ENCODE peak calls at places on chromosomes 12 and 14, in six cellular contexts. Z is endodermal cell; F is A549; C is stomach; N is colonic mucosa; V is CD8-positive, alpha-beta T cell. O is an unnamed sample. For H3K4me1, the result is how much of the 10 kb centered on the place peaks cover.

GRCh38 chr14:95870772-95871171 is 5.9 kb upstream of the TUNAR start:
- DNase-seq in V (no peak), Z (no peak), N (no peak), F (no peak), C (no peak), O (no peak)

GRCh38 chr14:53390008-53390407 is 236.9 kb upstream of the DDHD1 start:
- DNase-seq in V (no peak), N (no peak), F (no peak), Z (no peak), C (no peak), O (no peak)

GRCh38 chr12:18932715-18933114 is 194.8 kb downstream of the CAPZA3 start:
- DNase-seq in F (no peak), V (no peak), C (no peak), N (no peak), Z (no peak), O (no peak)

GRCh38 chr14:36319899-36320209 is 583 bp downstream of the MBIP start:
- DNase-seq in F (no peak), N (no peak), V (no peak), Z (no peak), C (no peak), O (no peak)

GRCh38 chr14:75879031-75879430 is 102.8 kb downstream of the TGFB3 start:
- DNase-seq in F (no peak), V (no peak), C (no peak), N (no peak), Z (no peak), O (no peak)

GRCh38 chr12:101375573-101375972 is 32.0 kb downstream of the ARL1 start:
- DNase-seq in N (no peak), F (no peak), C (no peak), V (no peak), Z (no peak), O (no peak)

GRCh38 chr14:23025181-23025788 is 9.4 kb downstream of the PSMB5 start:
- DNase-seq in C (no peak), F (no peak), V (no peak), N (no peak), Z (no peak), O (no peak)

GRCh38 chr12:13373131-13373530 is 176.6 kb downstream of the EMP1 start:
- DNase-seq in Z (no peak), N (no peak), F (no peak), C (no peak), V (no peak), O (no peak)

GRCh38 chr12:6263931-6264330 is 46.6 kb upstream of the PLEKHG6 start:
- DNase-seq in V (no peak), Z (peak), N (no peak), F (no peak), C (no peak), O (no peak)

GRCh38 chr12:8890313-8891084 is 23.8 kb upstream of the PHC1 start:
- DNase-seq in N (peak), V (peak), Z (peak), F (peak), C (peak), O (no peak)

GRCh38 chr12:2845280-2845679 is 10.4 kb upstream of the NRIP2 start:
- DNase-seq in C (no peak), Z (peak), F (no peak), N (no peak), V (no peak), O (no peak)

GRCh38 chr14:66508846-66509621 is 1.1 kb downstream of the GPHN start:
- DNase-seq in N (peak), F (peak), C (no peak), V (no peak), Z (peak), O (no peak)

GRCh38 chr12:102631274-102631673 is 150.9 kb upstream of the IGF1 start:
- DNase-seq in N (no peak), V (no peak), C (no peak), Z (no peak), F (peak), O (no peak)

GRCh38 chr14:39175445-39176262 is 600 bp downstream of the PNN start:
- DNase-seq in V (peak), N (peak), C (no peak), F (peak), Z (peak), O (no peak)

GRCh38 chr14:30620178-30620577 is 1.9 kb upstream of the SCFD1 start:
- DNase-seq in C (no peak), F (no peak), V (no peak), N (no peak), Z (no peak), O (no peak)

GRCh38 chr12:129870796-129871195 is 33.0 kb downstream of the TMEM132D start:
- DNase-seq in V (no peak), C (no peak), N (no peak), F (no peak), Z (no peak), O (no peak)

GRCh38 chr12:12723681-12724420 is 6.7 kb downstream of the CDKN1B start:
- DNase-seq in C (peak), F (peak), N (peak), V (no peak), Z (peak), O (no peak)

GRCh38 chr12:87848248-87848868 is 180.8 kb downstream of the C12orf50 start:
- DNase-seq in F (peak), Z (no peak), N (peak), V (no peak), C (no peak), O (no peak)

GRCh38 chr12:6177593-6178358 is 22.4 kb upstream of the CD9 start:
- DNase-seq in F (no peak), V (no peak), C (no peak), N (no peak), Z (no peak), O (no peak)

GRCh38 chr14:75476274-75476995 is 45.8 kb upstream of the BATF start:
- DNase-seq in Z (peak), V (no peak), N (no peak), C (peak), F (no peak), O (no peak)

GRCh38 chr14:21026251-21026987 is 1.6 kb upstream of the NDRG2 start:
- DNase-seq in V (no peak), F (no peak), N (no peak), Z (peak), C (no peak), O (no peak)

GRCh38 chr12:46786774-46787173 is 39.0 kb downstream of the SLC38A4 start:
- DNase-seq in N (no peak), C (no peak), F (no peak), Z (no peak), V (no peak), O (no peak)

GRCh38 chr12:120090626-120091295 is 25.8 kb downstream of the RAB35 start:
- DNase-seq in C (no peak), V (no peak), N (no peak), F (no peak), Z (no peak), O (no peak)

GRCh38 chr12:123807670-123808069 is 45.6 kb downstream of the DNAH10 start:
- DNase-seq in C (no peak), Z (no peak), F (no peak), N (no peak), V (no peak), O (no peak)

GRCh38 chr12:5390174-5390799 is 41.6 kb upstream of the NTF3 start:
- DNase-seq in F (no peak), V (no peak), C (no peak), Z (peak), N (peak), O (no peak)

GRCh38 chr14:104110491-104111209 is 25.1 kb downstream of the ASPG start:
- DNase-seq in V (no peak), Z (peak), F (no peak), N (peak), C (peak), O (peak)

GRCh38 chr12:67590122-67590795 is 58.3 kb upstream of the DYRK2 start:
- DNase-seq in N (no peak), F (no peak), Z (no peak), C (no peak), V (peak), O (no peak)

GRCh38 chr12:13307143-13307831 is 110.8 kb downstream of the EMP1 start:
- DNase-seq in N (no peak), F (no peak), V (no peak), C (no peak), Z (no peak), O (no peak)

GRCh38 chr12:82082476-82082875 is 275.7 kb downstream of the CCDC59 start:
- DNase-seq in C (no peak), N (no peak), V (no peak), F (no peak), Z (no peak), O (no peak)

GRCh38 chr14:71688576-71688975 is 243.7 kb upstream of the RGS6 start:
- DNase-seq in N (peak), V (no peak), F (no peak), Z (no peak), C (no peak), O (no peak)

GRCh38 chr12:102851246-102851645 is 65.8 kb downstream of the PAH start:
- DNase-seq in C (no peak), N (no peak), F (no peak), Z (no peak), V (no peak), O (no peak)

GRCh38 chr12:42987216-42987631 is 397.7 kb upstream of the PRICKLE1 start:
- DNase-seq in F (no peak), Z (no peak), V (no peak), N (no peak), C (no peak), O (no peak)

GRCh38 chr12:117002040-117002832 is 91.5 kb downstream of the FBXW8 start:
- DNase-seq in F (no peak), Z (no peak), V (no peak), N (no peak), C (no peak), O (no peak)

GRCh38 chr12:64538146-64538545 is 72.1 kb upstream of the RASSF3 start:
- DNase-seq in F (no peak), C (no peak), Z (no peak), V (no peak), N (no peak), O (no peak)
- H3K4me1 ChIP-seq in F (under half), C (under half), Z (under half), V (under half), N (under half), O (under half)

GRCh38 chr12:106739815-106740552 is 34.5 kb upstream of the RIC8B start:
- DNase-seq in V (no peak), F (no peak), Z (peak), C (no peak), N (no peak), O (no peak)

GRCh38 chr12:106739318-106739717 is 35.2 kb upstream of the RIC8B start:
- DNase-seq in V (no peak), N (no peak), F (no peak), C (no peak), Z (no peak), O (no peak)

GRCh38 chr12:106732890-106733289 is 41.6 kb upstream of the RIC8B start:
- DNase-seq in C (no peak), N (no peak), F (no peak), Z (no peak), V (no peak), O (no peak)

GRCh38 chr12:106733660-106734059 is 40.8 kb upstream of the RIC8B start:
- DNase-seq in C (no peak), N (no peak), F (no peak), V (no peak), Z (no peak), O (no peak)

DNA sequence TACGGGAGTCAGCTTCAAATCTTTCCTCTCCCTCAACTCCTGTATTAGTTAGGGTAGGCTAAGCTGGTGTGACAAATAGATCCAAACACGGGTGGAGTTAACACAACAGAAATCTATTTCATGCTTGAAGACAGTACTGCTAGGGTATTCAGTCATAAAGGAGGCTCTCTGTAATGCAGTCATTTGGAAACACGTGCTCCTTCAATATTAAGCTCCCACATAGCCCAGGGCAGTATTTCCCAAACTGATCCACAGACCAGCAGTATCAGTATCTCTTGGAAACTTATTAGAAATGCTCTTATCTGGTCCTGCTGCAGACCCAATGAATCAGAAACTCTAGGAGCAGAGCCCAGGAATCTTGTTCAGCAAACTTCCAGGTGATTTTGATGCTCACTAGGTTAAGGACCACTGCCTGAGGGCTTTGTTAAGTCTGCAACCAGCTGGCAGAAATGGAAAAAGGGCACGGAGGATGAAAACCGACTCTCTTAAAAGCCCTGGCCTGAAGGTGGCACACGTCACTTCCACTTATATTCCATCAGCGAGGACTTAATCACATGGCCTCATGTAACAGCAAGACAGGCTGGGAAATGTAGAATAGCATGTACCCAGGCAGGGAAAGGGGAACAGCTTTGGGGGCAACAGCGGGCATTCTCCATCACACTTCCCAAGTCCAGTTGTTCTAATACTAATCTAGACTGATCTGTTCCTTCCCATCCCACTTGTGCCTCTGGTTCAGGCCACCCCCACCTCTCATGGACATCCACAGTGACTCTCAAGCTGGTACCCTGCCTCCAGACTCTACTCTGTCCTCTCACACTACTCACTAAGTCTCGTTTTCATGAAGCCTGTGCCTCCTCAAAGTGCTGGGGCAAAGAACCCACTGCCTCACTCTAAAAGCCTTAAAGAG is 38.2 kb upstream of the RIC8B start:
- DNase-seq in C (no peak), Z (peak), N (no peak), F (no peak), V (no peak), O (no peak)
- TF ChIP-seq CTCF in C (no peak), Z (no peak), N (no peak), F (no peak), V (no peak), O (no peak)

GRCh38 chr14:100287202-100287997 is 18.8 kb downstream of the SLC25A29 start:
- DNase-seq in N (no peak), F (no peak), V (no peak), Z (no peak), C (no peak), O (no peak)
- H3K4me1 ChIP-seq in N (under half), F (under half), V (under half), Z (under half), C (under half), O (under half)

GRCh38 chr14:81427348-81428058 is 27.4 kb upstream of the STON2 start:
- DNase-seq in Z (peak), N (peak), V (no peak), F (no peak), C (no peak), O (no peak)
- TF ChIP-seq CTCF in Z (no peak), N (no peak), V (no peak), F (no peak), C (no peak), O (no peak)

GRCh38 chr12:4012977-4013968 is 140.1 kb upstream of the PARP11 start:
- DNase-seq in C (no peak), N (no peak), Z (peak), V (no peak), F (no peak), O (no peak)

GRCh38 chr12:4011597-4011996 is 138.4 kb upstream of the PARP11 start:
- DNase-seq in F (no peak), N (no peak), Z (no peak), C (no peak), V (no peak), O (no peak)

GRCh38 chr12:4012073-4012472 is 138.9 kb upstream of the PARP11 start:
- DNase-seq in Z (no peak), V (no peak), N (no peak), F (no peak), C (no peak), O (no peak)

GRCh38 chr12:4006743-4007142 is 133.5 kb upstream of the PARP11 start:
- DNase-seq in F (no peak), C (no peak), N (no peak), V (no peak), Z (peak), O (no peak)

DNA sequence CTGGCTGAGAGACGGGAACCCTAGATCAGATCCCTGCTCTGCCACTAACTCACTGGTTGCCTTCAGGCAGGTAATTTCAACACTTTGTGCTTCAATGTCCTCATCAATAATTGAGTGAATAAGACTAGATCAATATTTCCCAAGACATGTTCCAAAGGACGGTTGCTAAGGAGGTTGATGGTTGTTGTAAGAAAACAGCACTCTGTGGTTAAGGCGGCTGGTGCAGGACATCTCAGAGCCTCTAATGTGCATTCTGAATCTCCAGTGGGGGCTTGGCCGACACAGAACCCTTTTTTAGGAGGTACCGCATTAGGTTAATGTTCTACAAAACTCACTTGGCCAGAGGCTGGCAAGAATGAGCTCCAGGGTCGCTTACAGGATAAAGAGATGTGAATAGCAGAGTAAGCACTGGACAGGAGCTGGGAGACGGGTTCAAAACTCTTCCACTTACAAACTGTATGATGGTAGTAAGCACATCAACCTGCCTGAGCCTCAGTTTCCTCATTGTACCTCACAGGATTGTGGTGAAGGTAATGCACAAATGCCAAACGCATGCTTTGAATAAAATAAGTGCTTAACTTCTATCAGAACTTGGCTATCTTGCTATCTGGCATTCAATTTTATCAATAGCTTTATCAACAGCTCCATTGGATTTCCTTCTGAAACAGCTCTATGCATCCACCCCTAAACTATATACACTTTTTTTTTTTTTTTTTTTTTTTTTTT is 136.9 kb upstream of the PARP11 start:
- DNase-seq in Z (peak), N (no peak), F (no peak), C (no peak), V (no peak), O (no peak)
- H3K4me1 ChIP-seq in Z (under half), N (under half), F (under half), C (under half), V (under half), O (under half)

O was measured in ascending aorta.